ENCODE peak calls at places on chromosomes 7 and 10, in nine cellular contexts. C is HFF-Myc; A is effector CD4-positive, alpha-beta T cell; T is KBM-7; S is fibroblast of pulmonary artery; W is posterior vena cava; R is AG08395; B is cardiac muscle cell; N is naive thymus-derived CD4-positive, alpha-beta T cell. D is an unnamed sample.

GRCh38 chr10:92849576-92850090 is 1.3 kb downstream of the EXOC6 start:
- DNase-seq in N (no peak), W (no peak), B (no peak), R (no peak), S (no peak), A (no peak), T (no peak), C (no peak), D (no peak)

GRCh38 chr10:68330852-68331454 is 911 bp upstream of the HNRNPH3 start:
- DNase-seq in N (no peak), W (no peak), S (peak; percentile 41), B (peak; percentile 53), C (no peak), R (no peak), T (no peak), A (no peak), D (peak; percentile 50)

GRCh38 chr10:86829472-86829871 is 73.1 kb downstream of the BMPR1A start:
- DNase-seq in C (no peak), A (no peak), S (no peak), B (no peak), W (no peak), T (no peak), N (no peak), R (no peak), D (no peak)

GRCh38 chr10:104435822-104436221 is 82.2 kb downstream of the CFAP58 start:
- DNase-seq in C (peak; percentile 53), A (no peak), N (no peak), W (no peak), S (peak; percentile 14), B (no peak), T (no peak), R (peak; percentile 36), D (no peak)

GRCh38 chr7:1593091-1593866 is 23.4 kb upstream of the PSMG3 start:
- DNase-seq in R (no peak), C (no peak), W (no peak), T (no peak), B (peak; percentile 5), A (no peak), S (no peak), N (no peak), D (no peak)

GRCh38 chr10:22325272-22325947 is 4.5 kb downstream of the BMI1 start:
- DNase-seq in S (peak; percentile 74), W (peak; percentile 93), C (no peak), B (peak; percentile 87), T (peak; percentile 71), R (peak; percentile 85), N (peak; percentile 80), A (peak; percentile 73), D (peak; percentile 15)

GRCh38 chr10:23343591-23344225 is 889 bp downstream of the C10orf67 start:
- DNase-seq in A (peak; percentile 34), N (no peak), T (no peak), S (peak; percentile 49), R (no peak), W (peak; percentile 85), B (peak; percentile 71), C (no peak), D (peak; percentile 2)

GRCh38 chr10:16192337-16192736 is 244.5 kb upstream of the PTER start:
- DNase-seq in T (no peak), C (no peak), A (no peak), R (no peak), N (no peak), B (no peak), S (no peak), W (no peak), D (no peak)

GRCh38 chr10:112394475-112394875 is 20.6 kb downstream of the ACSL5 start:
- DNase-seq in N (no peak), B (no peak), R (no peak), W (no peak), C (no peak), S (no peak), T (no peak), A (no peak), D (no peak)

D was measured in DMS79 treated with DMSO at 0.1 percent for 48 hours.